ENCODE peak calls at places on chromosome 19, in nine cellular contexts. H, T, F, E, A, L, M, O and K are unnamed samples.

GRCh38 chr19:44757057-44757734 is 8.7 kb downstream of the BCL3 start:
- DNase-seq in O (peak; percentile 78), L (peak; percentile 84), A (peak; percentile 57), T (no peak), F (peak; percentile 82), H (peak; percentile 49), M (no peak), E (no peak), K (peak; percentile 91)

GRCh38 chr19:14149509-14149994 is 13.2 kb upstream of the ASF1B start:
- DNase-seq in O (no peak), L (peak; percentile 65), H (peak; percentile 28), T (peak; percentile 67), E (peak; percentile 22), F (peak; percentile 24), A (peak; percentile 69), M (no peak), K (peak; percentile 82)

GRCh38 chr19:18392417-18392816 is 5.0 kb downstream of the LRRC25 start:
- DNase-seq in E (no peak), F (peak; percentile 53), M (no peak), A (peak; percentile 58), O (no peak), T (no peak), L (no peak), H (no peak), K (peak; percentile 90)

GRCh38 chr19:18777156-18777724 is 13.9 kb downstream of the COMP start:
- DNase-seq in L (no peak), H (no peak), E (no peak), T (no peak), F (no peak), O (no peak), M (no peak), A (no peak), K (no peak)

GRCh38 chr19:7897289-7897688 is 6.4 kb upstream of the MAP2K7 start:
- DNase-seq in A (peak; percentile 92), L (no peak), H (no peak), M (no peak), O (no peak), F (no peak), T (no peak), E (peak; percentile 67), K (no peak)

GRCh38 chr19:41876847-41877489 is at the start of gene CD79A:
- DNase-seq in L (no peak), M (no peak), T (peak; percentile 51), E (no peak), H (no peak), O (no peak), F (no peak), A (no peak), K (no peak)

GRCh38 chr19:13576726-13577125 is 70.4 kb upstream of the CACNA1A start:
- DNase-seq in H (no peak), F (no peak), A (no peak), M (no peak), E (no peak), L (no peak), O (no peak), T (no peak), K (no peak)

GRCh38 chr19:42313096-42313839 is at the start of gene TMEM145:
- DNase-seq in A (peak; percentile 57), T (peak; percentile 44), O (peak; percentile 84), H (peak; percentile 84), E (peak; percentile 59), F (peak; percentile 30), M (peak; percentile 75), L (peak; percentile 73), K (peak; percentile 52)

GRCh38 chr19:10920781-10921180 is 7.7 kb downstream of the YIPF2 start:
- DNase-seq in T (no peak), F (no peak), O (peak; percentile 43), L (no peak), H (no peak), A (no peak), M (no peak), E (no peak), K (no peak)

GRCh38 chr19:400976-401835 is 7.7 kb downstream of the C2CD4C start:
- DNase-seq in H (no peak), O (no peak), L (no peak), E (no peak), M (peak; percentile 13), A (no peak), T (no peak), F (no peak), K (no peak)

GRCh38 chr19:31334849-31335624 is 14.2 kb downstream of the TSHZ3 start:
- DNase-seq in H (no peak), T (no peak), M (no peak), F (peak; percentile 51), E (peak; percentile 53), O (no peak), L (no peak), A (no peak), K (no peak)

GRCh38 chr19:28498404-28498976 is 714.5 kb downstream of the UQCRFS1 start:
- DNase-seq in M (no peak), L (no peak), F (no peak), T (no peak), A (no peak), O (no peak), E (no peak), H (no peak), K (no peak)

GRCh38 chr19:5607318-5608270 is 15.0 kb downstream of the SAFB2 start:
- DNase-seq in E (no peak), H (no peak), F (no peak), O (no peak), T (no peak), L (no peak), M (no peak), A (no peak), K (no peak)

GRCh38 chr19:31132753-31133110 is 216.5 kb downstream of the TSHZ3 start:
- DNase-seq in O (no peak), L (no peak), H (no peak), F (no peak), M (no peak), T (no peak), A (no peak), E (no peak), K (no peak)

GRCh38 chr19:1057185-1057857 is 9.6 kb upstream of the ARHGAP45 start:
- DNase-seq in L (peak; percentile 64), A (no peak), O (peak; percentile 69), M (no peak), T (no peak), F (peak; percentile 75), H (peak; percentile 83), E (peak; percentile 70), K (peak; percentile 74)

GRCh38 chr19:10289167-10289835 is 451 bp upstream of the ICAM5 start:
- DNase-seq in F (peak; percentile 32), T (peak; percentile 82), E (peak; percentile 62), L (peak; percentile 76), H (peak; percentile 93), M (peak; percentile 90), O (peak; percentile 89), A (no peak), K (peak; percentile 58)

GRCh38 chr19:16062789-16063188 is 13.5 kb upstream of the TPM4 start:
- DNase-seq in L (no peak), T (peak; percentile 64), H (peak; percentile 75), F (no peak), A (peak; percentile 62), E (peak; percentile 38), M (peak; percentile 76), O (peak; percentile 92), K (peak; percentile 56)

GRCh38 chr19:19452241-19453128 is 47.0 kb downstream of the GATAD2A start:
- DNase-seq in M (no peak), T (no peak), A (no peak), E (no peak), L (no peak), H (no peak), O (no peak), F (no peak), K (no peak)

GRCh38 chr19:49921871-49922755 is 6.9 kb upstream of the ATF5 start:
- DNase-seq in O (peak; percentile 44), A (peak; percentile 63), T (no peak), L (peak; percentile 83), M (no peak), H (no peak), E (peak; percentile 59), F (peak; percentile 85), K (peak; percentile 50)

GRCh38 chr19:48476176-48476575 is 7.0 kb downstream of the CYTH2 start:
- DNase-seq in L (no peak), T (no peak), F (no peak), E (no peak), O (no peak), A (no peak), H (no peak), M (no peak), K (no peak)

GRCh38 chr19:7819337-7819736 is 10.7 kb upstream of the EVI5L start:
- DNase-seq in A (no peak), T (no peak), E (no peak), H (no peak), O (no peak), L (no peak), F (no peak), M (no peak), K (no peak)

GRCh38 chr19:14603990-14604387 is 21.1 kb downstream of the CLEC17A start:
- DNase-seq in M (no peak), A (no peak), L (no peak), T (no peak), O (no peak), E (no peak), H (no peak), F (no peak), K (no peak)

DNA sequence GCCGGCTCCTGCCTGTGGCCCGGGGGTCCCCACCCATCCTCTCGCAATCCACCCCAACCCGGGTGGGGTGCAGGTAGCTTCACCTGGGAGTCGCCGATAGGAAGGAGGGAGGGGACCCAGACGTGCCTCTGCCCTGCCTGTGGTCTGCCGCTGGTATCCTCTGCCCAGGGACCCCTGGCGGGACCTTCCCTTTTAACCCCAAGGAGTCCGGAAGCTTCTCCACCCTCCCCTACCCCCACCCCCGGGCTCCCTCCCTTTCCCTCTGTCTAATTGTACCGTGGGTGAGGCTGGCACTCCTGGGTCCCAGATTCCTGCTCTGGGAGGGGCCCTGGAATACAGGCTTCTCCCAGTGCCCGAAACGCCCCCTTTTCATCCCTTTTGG is at the start of gene KLK10:
- DNase-seq in H (no peak), F (no peak), A (no peak), E (no peak), L (no peak), O (peak; percentile 61), M (no peak), T (no peak), K (no peak)
- H3K4me3 ChIP-seq in H (peak within 1 kb of the TSS; percentile 65), F (no peak within 1 kb of the TSS), A (no peak within 1 kb of the TSS), E (peak within 1 kb of the TSS; percentile 40), L (no peak within 1 kb of the TSS), O (peak within 1 kb of the TSS; percentile 45), M (peak within 1 kb of the TSS; percentile 16), T (no peak within 1 kb of the TSS), K (peak within 1 kb of the TSS; percentile 17)

GRCh38 chr19:2232286-2233151 is 3.6 kb downstream of the PLEKHJ1 start:
- DNase-seq in T (no peak), O (no peak), H (no peak), E (no peak), A (no peak), F (no peak), L (no peak), M (no peak), K (no peak)
- H3K4me3 ChIP-seq in T (no peak overlapping the region), O (no peak overlapping the region), H (no peak overlapping the region), E (no peak overlapping the region), A (no peak overlapping the region), F (no peak overlapping the region), L (no peak overlapping the region), M (no peak overlapping the region), K (no peak overlapping the region)

GRCh38 chr19:4495471-4495870 is 22.8 kb downstream of the PLIN4 start:
- DNase-seq in F (no peak), L (no peak), T (no peak), H (peak; percentile 44), E (peak; percentile 46), O (no peak), A (no peak), M (no peak), K (no peak)
- H3K4me3 ChIP-seq in F (no peak overlapping the region), L (no peak overlapping the region), T (no peak overlapping the region), H (no peak overlapping the region), E (no peak overlapping the region), O (no peak overlapping the region), A (no peak overlapping the region), M (no peak overlapping the region), K (no peak overlapping the region)

GRCh38 chr19:35085947-35086346 is 29.7 kb upstream of the FXYD3 start:
- DNase-seq in E (no peak), L (no peak), A (no peak), H (no peak), M (no peak), O (no peak), F (no peak), T (no peak), K (no peak)
- H3K4me3 ChIP-seq in E (no peak overlapping the region), L (no peak overlapping the region), A (no peak overlapping the region), H (no peak overlapping the region), M (no peak overlapping the region), O (no peak overlapping the region), F (no peak overlapping the region), T (no peak overlapping the region), K (no peak overlapping the region)